ENCODE peak calls at places on chromosomes 5 and 9, in five cellular contexts. V is transverse colon, I is epithelial cell of esophagus, C is spleen, X is HT1080. L is an unnamed sample.

GRCh38 chr5:168939131-168939530 is 360.0 kb upstream of the PANK3 start:
- DNase-seq in V (no peak), I (no peak), C (no peak), X (peak), L (no peak)

GRCh38 chr5:123125172-123125508 is 36.1 kb downstream of the PRDM6 start:
- DNase-seq in V (no peak), I (no peak), C (no peak), X (no peak), L (no peak)

GRCh38 chr9:136554870-136555269 is 9.0 kb upstream of the NOTCH1 start:
- DNase-seq in V (no peak), I (no peak), C (no peak), X (no peak), L (no peak)

GRCh38 chr5:35294976-35295375 is 64.7 kb upstream of the PRLR start:
- DNase-seq in V (no peak), I (no peak), C (no peak), X (no peak), L (no peak)

GRCh38 chr5:73093943-73094342 is 26.4 kb upstream of the TMEM171 start:
- DNase-seq in V (no peak), I (peak), C (no peak), X (peak), L (no peak)

GRCh38 chr5:31889131-31889561 is 250.2 kb downstream of the PDZD2 start:
- DNase-seq in V (no peak), I (no peak), C (no peak), X (no peak), L (no peak)

GRCh38 chr5:178242416-178242815 is 9.8 kb upstream of the PHYKPL start:
- DNase-seq in V (no peak), I (no peak), C (no peak), X (no peak), L (no peak)

GRCh38 chr9:136972743-136973142 is 4.6 kb upstream of the PTGDS start:
- DNase-seq in V (no peak), I (no peak), C (no peak), X (no peak), L (no peak)

GRCh38 chr9:134396258-134396742 is 70.0 kb downstream of the RXRA start:
- DNase-seq in V (peak), I (no peak), C (peak), X (no peak), L (no peak)

GRCh38 chr5:40497573-40497972 is 182.1 kb upstream of the PTGER4 start:
- DNase-seq in V (no peak), I (peak), C (no peak), X (peak), L (no peak)

GRCh38 chr9:106717686-106718085 is 145.3 kb upstream of the ZNF462 start:
- DNase-seq in V (no peak), I (peak), C (no peak), X (peak), L (no peak)

GRCh38 chr9:118785456-118785855 is 583.8 kb downstream of the BRINP1 start:
- DNase-seq in V (no peak), I (no peak), C (no peak), X (no peak), L (no peak)

GRCh38 chr9:72636621-72637020 is 115.2 kb downstream of the TMC1 start:
- DNase-seq in V (no peak), I (no peak), C (no peak), X (no peak), L (no peak)

L was measured in colonic mucosa.